ENCODE peak calls at places on chromosome 12, in ten cellular contexts. One of them, this sample, is unnamed.

GRCh38 chr12:29314421-29314820 is 66.6 kb downstream of the ERGIC2 start:
- DNase-seq in colonic mucosa: no peak
- DNase-seq in fibroblast of lung: peak
- DNase-seq in sigmoid colon: no peak
- DNase-seq in NB4: no peak
- DNase-seq in K562: no peak
- DNase-seq in fibroblast of the aortic adventitia: no peak
- DNase-seq in stomach: no peak
- DNase-seq in IMR-90: no peak
- DNase-seq in CD8-positive, alpha-beta memory T cell: no peak
- DNase-seq in this sample: peak

GRCh38 chr12:130677957-130678558 is 38.0 kb downstream of the RIMBP2 start:
- DNase-seq in stomach: no peak
- DNase-seq in colonic mucosa: peak
- DNase-seq in sigmoid colon: no peak
- DNase-seq in CD8-positive, alpha-beta memory T cell: no peak
- DNase-seq in fibroblast of lung: no peak
- DNase-seq in K562: no peak
- DNase-seq in NB4: no peak
- DNase-seq in fibroblast of the aortic adventitia: no peak
- DNase-seq in IMR-90: no peak
- DNase-seq in this sample: no peak

GRCh38 chr12:68263366-68263765 is 10.0 kb upstream of the IL22 start:
- DNase-seq in fibroblast of lung: peak
- DNase-seq in sigmoid colon: no peak
- DNase-seq in fibroblast of the aortic adventitia: peak
- DNase-seq in IMR-90: peak
- DNase-seq in colonic mucosa: no peak
- DNase-seq in CD8-positive, alpha-beta memory T cell: no peak
- DNase-seq in stomach: no peak
- DNase-seq in NB4: no peak
- DNase-seq in K562: no peak
- DNase-seq in this sample: peak

GRCh38 chr12:56082967-56083366 is 3.0 kb downstream of the ERBB3 start:
- DNase-seq in stomach: no peak
- DNase-seq in CD8-positive, alpha-beta memory T cell: no peak
- DNase-seq in sigmoid colon: no peak
- DNase-seq in fibroblast of the aortic adventitia: no peak
- DNase-seq in colonic mucosa: no peak
- DNase-seq in fibroblast of lung: no peak
- DNase-seq in K562: no peak
- DNase-seq in IMR-90: no peak
- DNase-seq in NB4: no peak
- DNase-seq in this sample: no peak

GRCh38 chr12:94157891-94158495 is 9.6 kb downstream of the PLXNC1 start:
- DNase-seq in IMR-90: no peak
- DNase-seq in stomach: no peak
- DNase-seq in K562: no peak
- DNase-seq in colonic mucosa: no peak
- DNase-seq in CD8-positive, alpha-beta memory T cell: no peak
- DNase-seq in fibroblast of lung: no peak
- DNase-seq in NB4: peak
- DNase-seq in fibroblast of the aortic adventitia: no peak
- DNase-seq in sigmoid colon: no peak
- DNase-seq in this sample: no peak

GRCh38 chr12:613996-614726 is 49.1 kb downstream of the NINJ2 start:
- DNase-seq in stomach: peak
- DNase-seq in fibroblast of lung: peak
- DNase-seq in colonic mucosa: no peak
- DNase-seq in CD8-positive, alpha-beta memory T cell: no peak
- DNase-seq in IMR-90: no peak
- DNase-seq in K562: no peak
- DNase-seq in NB4: peak
- DNase-seq in sigmoid colon: no peak
- DNase-seq in fibroblast of the aortic adventitia: peak
- DNase-seq in this sample: peak

GRCh38 chr12:91074851-91075250 is 17.0 kb upstream of the KERA start:
- DNase-seq in stomach: no peak
- DNase-seq in K562: no peak
- DNase-seq in IMR-90: no peak
- DNase-seq in sigmoid colon: no peak
- DNase-seq in CD8-positive, alpha-beta memory T cell: no peak
- DNase-seq in fibroblast of the aortic adventitia: no peak
- DNase-seq in NB4: no peak
- DNase-seq in fibroblast of lung: no peak
- DNase-seq in colonic mucosa: no peak
- DNase-seq in this sample: no peak

GRCh38 chr12:101695698-101696097 is 1.7 kb upstream of the CHPT1 start:
- DNase-seq in fibroblast of the aortic adventitia: no peak
- DNase-seq in sigmoid colon: no peak
- DNase-seq in NB4: peak
- DNase-seq in colonic mucosa: no peak
- DNase-seq in fibroblast of lung: peak
- DNase-seq in K562: no peak
- DNase-seq in stomach: no peak
- DNase-seq in CD8-positive, alpha-beta memory T cell: no peak
- DNase-seq in IMR-90: peak
- DNase-seq in this sample: no peak

GRCh38 chr12:27652174-27652763 is 44.0 kb upstream of the REP15 start:
- DNase-seq in K562: peak
- DNase-seq in stomach: peak
- DNase-seq in fibroblast of lung: peak
- DNase-seq in colonic mucosa: peak
- DNase-seq in fibroblast of the aortic adventitia: peak
- DNase-seq in NB4: peak
- DNase-seq in sigmoid colon: no peak
- DNase-seq in CD8-positive, alpha-beta memory T cell: no peak
- DNase-seq in IMR-90: peak
- DNase-seq in this sample: peak

GRCh38 chr12:19402743-19403400 is 36.4 kb upstream of the AEBP2 start:
- DNase-seq in NB4: no peak
- DNase-seq in IMR-90: peak
- DNase-seq in CD8-positive, alpha-beta memory T cell: no peak
- DNase-seq in sigmoid colon: no peak
- DNase-seq in fibroblast of lung: peak
- DNase-seq in stomach: peak
- DNase-seq in K562: no peak
- DNase-seq in fibroblast of the aortic adventitia: peak
- DNase-seq in colonic mucosa: no peak
- DNase-seq in this sample: peak

GRCh38 chr12:27845187-27845586 is 65.2 kb upstream of the MANSC4 start:
- DNase-seq in sigmoid colon: no peak
- DNase-seq in colonic mucosa: no peak
- DNase-seq in CD8-positive, alpha-beta memory T cell: no peak
- DNase-seq in stomach: no peak
- DNase-seq in K562: no peak
- DNase-seq in IMR-90: no peak
- DNase-seq in fibroblast of lung: no peak
- DNase-seq in fibroblast of the aortic adventitia: no peak
- DNase-seq in NB4: no peak
- DNase-seq in this sample: no peak

GRCh38 chr12:75790219-75790618 is 241.4 kb downstream of the PHLDA1 start:
- DNase-seq in NB4: no peak
- DNase-seq in fibroblast of lung: no peak
- DNase-seq in colonic mucosa: no peak
- DNase-seq in CD8-positive, alpha-beta memory T cell: no peak
- DNase-seq in fibroblast of the aortic adventitia: no peak
- DNase-seq in stomach: no peak
- DNase-seq in K562: no peak
- DNase-seq in sigmoid colon: no peak
- DNase-seq in IMR-90: peak
- DNase-seq in this sample: no peak

GRCh38 chr12:15688202-15688736 is 100.9 kb downstream of the EPS8 start:
- DNase-seq in stomach: peak
- DNase-seq in sigmoid colon: peak
- DNase-seq in IMR-90: no peak
- DNase-seq in K562: no peak
- DNase-seq in fibroblast of lung: no peak
- DNase-seq in NB4: peak
- DNase-seq in CD8-positive, alpha-beta memory T cell: no peak
- DNase-seq in colonic mucosa: peak
- DNase-seq in fibroblast of the aortic adventitia: no peak
- DNase-seq in this sample: peak

GRCh38 chr12:82672811-82673495 is 13.8 kb upstream of the TMTC2 start:
- DNase-seq in colonic mucosa: no peak
- DNase-seq in CD8-positive, alpha-beta memory T cell: no peak
- DNase-seq in K562: no peak
- DNase-seq in IMR-90: no peak
- DNase-seq in stomach: no peak
- DNase-seq in NB4: no peak
- DNase-seq in fibroblast of lung: no peak
- DNase-seq in fibroblast of the aortic adventitia: no peak
- DNase-seq in sigmoid colon: no peak
- DNase-seq in this sample: peak

GRCh38 chr12:81170072-81170471 is 92.2 kb downstream of the ACSS3 start:
- DNase-seq in CD8-positive, alpha-beta memory T cell: no peak
- DNase-seq in fibroblast of the aortic adventitia: peak
- DNase-seq in colonic mucosa: no peak
- DNase-seq in IMR-90: peak
- DNase-seq in sigmoid colon: no peak
- DNase-seq in fibroblast of lung: peak
- DNase-seq in NB4: no peak
- DNase-seq in K562: no peak
- DNase-seq in stomach: no peak
- DNase-seq in this sample: peak

GRCh38 chr12:3611853-3612703 is 121.1 kb downstream of the PRMT8 start:
- DNase-seq in stomach: no peak
- DNase-seq in CD8-positive, alpha-beta memory T cell: no peak
- DNase-seq in colonic mucosa: no peak
- DNase-seq in NB4: no peak
- DNase-seq in fibroblast of the aortic adventitia: no peak
- DNase-seq in K562: no peak
- DNase-seq in fibroblast of lung: no peak
- DNase-seq in sigmoid colon: no peak
- DNase-seq in IMR-90: no peak
- DNase-seq in this sample: no peak

GRCh38 chr12:56220611-56221232 is 1.0 kb downstream of the RNF41 start:
- DNase-seq in fibroblast of lung: peak
- DNase-seq in K562: no peak
- DNase-seq in CD8-positive, alpha-beta memory T cell: no peak
- DNase-seq in colonic mucosa: no peak
- DNase-seq in stomach: no peak
- DNase-seq in sigmoid colon: no peak
- DNase-seq in fibroblast of the aortic adventitia: peak
- DNase-seq in IMR-90: peak
- DNase-seq in NB4: peak
- DNase-seq in this sample: peak

GRCh38 chr12:108320503-108321293 is 18.4 kb downstream of the CMKLR1 start:
- DNase-seq in CD8-positive, alpha-beta memory T cell: no peak
- DNase-seq in IMR-90: no peak
- DNase-seq in colonic mucosa: no peak
- DNase-seq in fibroblast of lung: no peak
- DNase-seq in fibroblast of the aortic adventitia: no peak
- DNase-seq in sigmoid colon: no peak
- DNase-seq in stomach: no peak
- DNase-seq in NB4: peak
- DNase-seq in K562: peak
- DNase-seq in this sample: no peak

GRCh38 chr12:89946518-89946917 is 237.9 kb upstream of the ATP2B1 start:
- DNase-seq in NB4: no peak
- DNase-seq in K562: no peak
- DNase-seq in fibroblast of the aortic adventitia: no peak
- DNase-seq in IMR-90: no peak
- DNase-seq in sigmoid colon: no peak
- DNase-seq in colonic mucosa: peak
- DNase-seq in fibroblast of lung: no peak
- DNase-seq in stomach: no peak
- DNase-seq in CD8-positive, alpha-beta memory T cell: no peak
- DNase-seq in this sample: no peak

GRCh38 chr12:64318605-64319004 is 72.0 kb downstream of the C12orf56 start:
- DNase-seq in fibroblast of lung: no peak
- DNase-seq in K562: no peak
- DNase-seq in stomach: no peak
- DNase-seq in sigmoid colon: no peak
- DNase-seq in colonic mucosa: no peak
- DNase-seq in NB4: peak
- DNase-seq in fibroblast of the aortic adventitia: peak
- DNase-seq in IMR-90: peak
- DNase-seq in CD8-positive, alpha-beta memory T cell: no peak
- DNase-seq in this sample: peak

GRCh38 chr12:82176761-82177490 is 181.3 kb downstream of the CCDC59 start:
- DNase-seq in K562: no peak
- DNase-seq in IMR-90: no peak
- DNase-seq in fibroblast of the aortic adventitia: no peak
- DNase-seq in NB4: no peak
- DNase-seq in stomach: no peak
- DNase-seq in fibroblast of lung: peak
- DNase-seq in sigmoid colon: no peak
- DNase-seq in colonic mucosa: no peak
- DNase-seq in CD8-positive, alpha-beta memory T cell: no peak
- DNase-seq in this sample: no peak

GRCh38 chr12:92871121-92871520 is 58.0 kb downstream of the EEA1 start:
- DNase-seq in NB4: peak
- DNase-seq in fibroblast of lung: no peak
- DNase-seq in fibroblast of the aortic adventitia: no peak
- DNase-seq in K562: no peak
- DNase-seq in IMR-90: no peak
- DNase-seq in CD8-positive, alpha-beta memory T cell: no peak
- DNase-seq in sigmoid colon: no peak
- DNase-seq in colonic mucosa: no peak
- DNase-seq in stomach: no peak
- DNase-seq in this sample: no peak
- H3K4me3 ChIP-seq in NB4: no peak
- H3K4me3 ChIP-seq in fibroblast of lung: no peak
- H3K4me3 ChIP-seq in fibroblast of the aortic adventitia: no peak
- H3K4me3 ChIP-seq in K562: no peak
- H3K4me3 ChIP-seq in IMR-90: no peak
- H3K4me3 ChIP-seq in CD8-positive, alpha-beta memory T cell: no peak
- H3K4me3 ChIP-seq in sigmoid colon: no peak
- H3K4me3 ChIP-seq in colonic mucosa: no peak
- H3K4me3 ChIP-seq in stomach: no peak
- H3K4me3 ChIP-seq in this sample: no peak

GRCh38 chr12:133105620-133106019 is 24.5 kb downstream of the ZNF891 start:
- DNase-seq in IMR-90: no peak
- DNase-seq in sigmoid colon: no peak
- DNase-seq in stomach: no peak
- DNase-seq in K562: no peak
- DNase-seq in fibroblast of the aortic adventitia: peak
- DNase-seq in fibroblast of lung: no peak
- DNase-seq in colonic mucosa: no peak
- DNase-seq in CD8-positive, alpha-beta memory T cell: no peak
- DNase-seq in NB4: peak
- DNase-seq in this sample: peak
- H3K4me3 ChIP-seq in IMR-90: no peak
- H3K4me3 ChIP-seq in sigmoid colon: no peak
- H3K4me3 ChIP-seq in stomach: no peak
- H3K4me3 ChIP-seq in K562: no peak
- H3K4me3 ChIP-seq in fibroblast of the aortic adventitia: no peak
- H3K4me3 ChIP-seq in fibroblast of lung: no peak
- H3K4me3 ChIP-seq in colonic mucosa: no peak
- H3K4me3 ChIP-seq in CD8-positive, alpha-beta memory T cell: peak
- H3K4me3 ChIP-seq in NB4: no peak
- H3K4me3 ChIP-seq in this sample: no peak

GRCh38 chr12:51592034-51592705 is 1.1 kb downstream of the SCN8A start:
- DNase-seq in K562: no peak
- DNase-seq in CD8-positive, alpha-beta memory T cell: no peak
- DNase-seq in NB4: no peak
- DNase-seq in colonic mucosa: no peak
- DNase-seq in fibroblast of the aortic adventitia: peak
- DNase-seq in sigmoid colon: no peak
- DNase-seq in stomach: no peak
- DNase-seq in IMR-90: peak
- DNase-seq in fibroblast of lung: peak
- DNase-seq in this sample: peak
- H3K4me3 ChIP-seq in K562: no peak
- H3K4me3 ChIP-seq in CD8-positive, alpha-beta memory T cell: no peak
- H3K4me3 ChIP-seq in NB4: no peak
- H3K4me3 ChIP-seq in colonic mucosa: no peak
- H3K4me3 ChIP-seq in fibroblast of the aortic adventitia: peak
- H3K4me3 ChIP-seq in sigmoid colon: no peak
- H3K4me3 ChIP-seq in stomach: no peak
- H3K4me3 ChIP-seq in IMR-90: peak
- H3K4me3 ChIP-seq in fibroblast of lung: peak
- H3K4me3 ChIP-seq in this sample: peak

GRCh38 chr12:120230326-120230973 is 29.5 kb upstream of the RPLP0 start:
- DNase-seq in colonic mucosa: peak
- DNase-seq in CD8-positive, alpha-beta memory T cell: no peak
- DNase-seq in IMR-90: peak
- DNase-seq in fibroblast of lung: peak
- DNase-seq in stomach: peak
- DNase-seq in K562: peak
- DNase-seq in fibroblast of the aortic adventitia: peak
- DNase-seq in sigmoid colon: peak
- DNase-seq in NB4: no peak
- DNase-seq in this sample: peak
- H3K4me3 ChIP-seq in colonic mucosa: no peak
- H3K4me3 ChIP-seq in CD8-positive, alpha-beta memory T cell: peak
- H3K4me3 ChIP-seq in IMR-90: no peak
- H3K4me3 ChIP-seq in fibroblast of lung: no peak
- H3K4me3 ChIP-seq in stomach: no peak
- H3K4me3 ChIP-seq in K562: peak
- H3K4me3 ChIP-seq in fibroblast of the aortic adventitia: peak
- H3K4me3 ChIP-seq in sigmoid colon: peak
- H3K4me3 ChIP-seq in NB4: no peak
- H3K4me3 ChIP-seq in this sample: peak

This sample was measured in fibroblast of pulmonary artery.